ENCODE peak calls at places on chromosomes 12 and 14, in seven cellular contexts. X, S, P, B, D, G and J are unnamed samples.

GRCh38 chr14:100297320-100298300 is 8.6 kb downstream of the SLC25A29 start:
- DNase-seq in X (peak), S (no peak), P (peak), B (peak), D (no peak), G (peak), J (peak)

GRCh38 chr14:100711493-100711892 is 15.2 kb upstream of the DLK1 start:
- DNase-seq in X (no peak), S (no peak), P (no peak), B (no peak), D (no peak), G (no peak), J (no peak)

GRCh38 chr12:120999191-121000120 is 16.8 kb downstream of the C12orf43 start:
- DNase-seq in X (peak), S (no peak), P (peak), B (peak), D (no peak), G (no peak), J (no peak)

GRCh38 chr12:120316798-120317257 is 10.8 kb downstream of the PLA2G1B start:
- DNase-seq in X (no peak), S (no peak), P (peak), B (no peak), D (no peak), G (no peak), J (no peak)

GRCh38 chr12:95836185-95836609 is 22.6 kb upstream of the SNRPF start:
- DNase-seq in X (peak), S (no peak), P (no peak), B (peak), D (no peak), G (no peak), J (no peak)

GRCh38 chr12:70692681-70693288 is 55.6 kb upstream of the PTPRB start:
- DNase-seq in X (peak), S (peak), P (peak), B (peak), D (no peak), G (no peak), J (peak)

GRCh38 chr14:76953196-76953945 is 75.1 kb downstream of the IRF2BPL start:
- DNase-seq in X (peak), S (peak), P (peak), B (peak), D (no peak), G (peak), J (no peak)

GRCh38 chr12:22709292-22709691 is 84.3 kb downstream of the ETNK1 start:
- DNase-seq in X (peak), S (peak), P (peak), B (peak), D (no peak), G (no peak), J (no peak)

GRCh38 chr12:78641837-78642423 is 222.6 kb upstream of the SYT1 start:
- DNase-seq in X (peak), S (no peak), P (no peak), B (peak), D (no peak), G (no peak), J (no peak)

GRCh38 chr14:69034612-69035262 is 55.6 kb upstream of the ACTN1 start:
- DNase-seq in X (peak), S (no peak), P (peak), B (peak), D (no peak), G (no peak), J (no peak)

GRCh38 chr12:45575417-45575816 is 154.1 kb upstream of the ARID2 start:
- DNase-seq in X (no peak), S (no peak), P (no peak), B (no peak), D (no peak), G (no peak), J (no peak)

GRCh38 chr12:77382096-77382742 is 316.9 kb upstream of the E2F7 start:
- DNase-seq in X (peak), S (no peak), P (no peak), B (peak), D (no peak), G (no peak), J (no peak)

GRCh38 chr14:68016243-68016914 is 196.8 kb downstream of the RAD51B start:
- DNase-seq in X (peak), S (no peak), P (no peak), B (peak), D (peak), G (no peak), J (no peak)

GRCh38 chr14:68020999-68021663 is 201.6 kb downstream of the RAD51B start:
- DNase-seq in X (no peak), S (no peak), P (no peak), B (no peak), D (no peak), G (no peak), J (no peak)

GRCh38 chr14:68020493-68020892 is 200.9 kb downstream of the RAD51B start:
- DNase-seq in X (no peak), S (no peak), P (no peak), B (no peak), D (no peak), G (no peak), J (no peak)

GRCh38 chr14:68015356-68016242 is 196.0 kb downstream of the RAD51B start:
- DNase-seq in X (no peak), S (no peak), P (no peak), B (no peak), D (no peak), G (no peak), J (no peak)

GRCh38 chr14:68018598-68018997 is 199.0 kb downstream of the RAD51B start:
- DNase-seq in X (no peak), S (no peak), P (no peak), B (no peak), D (no peak), G (no peak), J (no peak)
- H3K4me3 ChIP-seq in X (no peak), S (no peak), P (no peak), B (no peak), D (no peak), G (no peak), J (no peak)

GRCh38 chr12:122526683-122527477 is at the start of the genes KNTC1 and RSRC2:
- DNase-seq in X (peak), S (peak), P (peak), B (peak), D (peak), G (peak), J (peak)

GRCh38 chr12:122527478-122527944 is 462 bp downstream of the KNTC1 start:
- DNase-seq in X (no peak), S (peak), P (peak), B (peak), D (no peak), G (peak), J (no peak)

GRCh38 chr12:122523846-122524718 is 2.7 kb downstream of the RSRC2 start:
- DNase-seq in X (peak), S (no peak), P (no peak), B (peak), D (no peak), G (no peak), J (no peak)

GRCh38 chr12:122528992-122529391 is 1.9 kb downstream of the KNTC1 start:
- DNase-seq in X (no peak), S (no peak), P (no peak), B (no peak), D (no peak), G (no peak), J (no peak)

DNA sequence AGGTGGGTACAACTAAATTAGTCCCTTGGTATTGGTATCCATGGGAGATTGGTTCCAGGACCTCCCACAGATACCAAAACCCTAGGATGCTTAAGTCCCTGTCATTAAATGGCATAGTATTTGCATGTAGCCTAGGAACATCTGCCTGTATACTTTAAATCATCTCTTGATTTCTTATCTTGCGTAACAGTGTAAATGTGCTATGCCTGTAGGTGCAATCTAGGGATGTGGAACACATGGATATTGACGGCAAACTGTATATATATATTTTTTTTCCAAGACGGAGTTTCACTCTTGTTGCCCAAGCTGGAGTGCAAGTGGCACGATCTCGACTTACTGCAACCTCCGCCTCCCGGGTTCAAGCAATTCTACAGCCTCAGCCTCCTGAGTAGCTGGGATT is 1.5 kb downstream of the KNTC1 start:
- DNase-seq in X (no peak), S (no peak), P (no peak), B (no peak), D (no peak), G (no peak), J (no peak)
- H3K4me3 ChIP-seq in X (no peak), S (peak), P (no peak), B (peak), D (no peak), G (no peak), J (no peak)

DNA sequence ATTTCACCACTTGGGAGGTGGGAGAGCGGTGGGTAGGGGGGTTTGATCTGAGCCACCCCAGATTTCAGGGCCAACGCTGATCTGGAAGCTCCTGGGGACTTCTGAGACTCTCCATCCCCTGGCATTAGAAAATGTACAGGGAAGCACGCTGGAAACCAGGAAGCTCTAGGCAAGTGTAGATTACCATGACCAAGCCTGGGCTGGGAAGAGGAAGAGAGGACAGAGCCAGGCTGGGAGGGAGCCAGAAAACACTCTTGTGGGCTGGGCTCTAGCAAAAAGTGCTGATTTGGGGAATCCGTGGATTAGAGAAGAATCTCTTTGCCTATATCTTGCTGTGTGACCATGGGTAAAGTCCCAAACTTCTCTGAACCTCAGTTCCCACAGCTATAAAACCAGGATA is 236.7 kb downstream of the BCL11B start:
- DNase-seq in X (peak), S (no peak), P (peak), B (peak), D (no peak), G (peak), J (no peak)
- H3K4me3 ChIP-seq in X (no peak), S (no peak), P (no peak), B (peak), D (no peak), G (no peak), J (no peak)

DNA sequence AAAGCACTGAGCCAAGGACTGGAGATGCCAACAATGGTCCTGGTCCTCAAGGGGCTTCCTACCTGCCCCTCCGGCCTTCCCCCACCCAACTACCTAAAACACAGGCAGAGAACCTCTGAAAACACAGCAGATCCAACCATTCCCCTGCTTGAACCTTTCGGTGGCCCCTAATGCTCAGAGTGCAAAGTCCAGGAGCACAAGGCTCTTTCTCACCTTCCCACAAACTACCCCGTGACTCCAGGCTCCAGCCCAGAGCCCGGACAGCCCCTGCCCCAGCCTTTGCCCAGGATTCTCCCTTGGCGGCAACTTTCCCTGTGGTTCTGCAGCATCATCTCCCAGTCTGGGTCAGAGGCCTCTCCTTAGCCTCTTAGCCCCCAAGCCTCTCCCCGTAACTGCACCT is 1.6 kb upstream of the CD9 start:
- DNase-seq in X (no peak), S (no peak), P (no peak), B (no peak), D (no peak), G (no peak), J (no peak)
- H3K4me3 ChIP-seq in X (no peak), S (no peak), P (no peak), B (no peak), D (no peak), G (no peak), J (no peak)

GRCh38 chr14:106842687-106843086 is 1316.3 kb downstream of the TMEM121 start:
- DNase-seq in X (no peak), S (no peak), P (no peak), B (no peak), D (no peak), G (no peak), J (no peak)

GRCh38 chr14:106843951-106844483 is 1317.6 kb downstream of the TMEM121 start:
- DNase-seq in X (no peak), S (peak), P (no peak), B (no peak), D (no peak), G (peak), J (no peak)

GRCh38 chr14:106844608-106845285 is 1318.4 kb downstream of the TMEM121 start:
- DNase-seq in X (no peak), S (peak), P (peak), B (no peak), D (no peak), G (peak), J (no peak)

GRCh38 chr14:106841701-106842100 is 1315.3 kb downstream of the TMEM121 start:
- DNase-seq in X (no peak), S (no peak), P (no peak), B (peak), D (no peak), G (peak), J (no peak)

GRCh38 chr14:106843376-106843775 is 1317.0 kb downstream of the TMEM121 start:
- DNase-seq in X (no peak), S (peak), P (no peak), B (no peak), D (no peak), G (no peak), J (no peak)
- H3K4me3 ChIP-seq in X (no peak), S (peak), P (no peak), B (peak), D (no peak), G (no peak), J (no peak)

DNA sequence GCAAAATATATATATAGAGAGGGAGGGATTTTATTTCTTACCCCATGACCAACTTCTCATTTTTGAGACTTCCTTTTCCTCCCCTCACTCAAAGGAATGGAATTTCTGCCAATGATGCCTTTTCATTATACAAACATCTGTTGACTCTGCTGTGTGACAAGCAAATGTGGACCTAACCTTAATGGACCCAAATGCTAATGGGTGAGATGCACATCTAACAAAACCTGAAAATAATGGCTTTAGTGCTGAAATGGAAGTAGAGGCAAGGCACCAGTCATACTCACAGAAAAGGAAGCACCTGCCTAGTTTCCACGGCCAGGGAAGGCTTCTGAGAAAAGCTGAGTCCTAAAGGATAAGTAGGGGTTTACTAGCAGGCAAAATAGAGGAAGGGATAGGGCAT is 3.5 kb upstream of the GNG2 start:
- DNase-seq in X (no peak), S (no peak), P (no peak), B (no peak), D (no peak), G (no peak), J (no peak)
- H3K4me3 ChIP-seq in X (no peak), S (no peak), P (no peak), B (no peak), D (no peak), G (no peak), J (no peak)

DNA sequence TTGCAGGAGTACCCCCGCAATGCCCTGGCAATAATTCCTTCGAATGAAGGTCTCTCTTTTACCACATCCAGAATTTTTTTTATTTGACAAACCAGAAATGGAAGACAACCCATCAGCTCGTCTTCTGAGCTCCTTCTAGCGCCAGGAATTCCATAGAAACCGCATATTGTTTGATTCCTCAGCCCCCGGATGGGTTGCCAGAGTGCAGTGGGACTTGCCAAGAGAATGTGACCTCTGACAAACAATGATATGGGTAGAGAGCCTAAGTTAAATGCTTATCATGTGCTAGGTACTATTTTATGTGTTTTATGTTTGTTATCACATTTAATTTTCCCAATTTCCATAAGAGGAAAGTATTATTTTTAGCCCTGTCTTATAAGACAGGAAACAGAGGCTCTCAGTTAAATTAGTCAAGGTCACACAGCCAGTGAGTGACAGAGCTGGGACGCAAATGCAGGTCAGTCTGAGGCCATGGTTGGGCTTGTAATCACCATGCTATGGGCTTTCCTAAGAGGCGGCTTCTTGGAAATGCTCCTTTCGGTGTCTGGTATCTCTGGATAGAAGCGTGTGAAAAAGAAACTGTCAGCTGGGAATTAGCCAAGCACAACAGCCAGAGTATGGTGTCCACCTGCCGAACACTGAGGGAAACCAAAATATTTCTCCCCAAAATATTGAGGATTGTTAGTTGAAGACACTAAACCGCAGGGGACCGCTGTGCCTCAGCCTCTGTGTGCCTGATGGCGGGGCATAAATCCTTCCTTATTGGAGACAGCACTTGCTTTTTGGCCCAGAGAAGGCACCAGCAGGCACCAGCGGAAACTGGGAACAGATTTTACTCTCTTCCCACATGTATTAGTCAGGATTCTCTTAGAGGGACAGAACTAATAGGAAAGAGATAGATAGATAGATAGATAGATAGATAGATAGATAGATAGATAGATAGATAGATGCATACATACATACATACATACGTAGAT is 29.4 kb upstream of the ETFBKMT start:
- DNase-seq in X (peak), S (no peak), P (no peak), B (peak), D (peak), G (no peak), J (peak)
- H3K4me3 ChIP-seq in X (no peak), S (no peak), P (no peak), B (peak), D (peak), G (no peak), J (no peak)

DNA sequence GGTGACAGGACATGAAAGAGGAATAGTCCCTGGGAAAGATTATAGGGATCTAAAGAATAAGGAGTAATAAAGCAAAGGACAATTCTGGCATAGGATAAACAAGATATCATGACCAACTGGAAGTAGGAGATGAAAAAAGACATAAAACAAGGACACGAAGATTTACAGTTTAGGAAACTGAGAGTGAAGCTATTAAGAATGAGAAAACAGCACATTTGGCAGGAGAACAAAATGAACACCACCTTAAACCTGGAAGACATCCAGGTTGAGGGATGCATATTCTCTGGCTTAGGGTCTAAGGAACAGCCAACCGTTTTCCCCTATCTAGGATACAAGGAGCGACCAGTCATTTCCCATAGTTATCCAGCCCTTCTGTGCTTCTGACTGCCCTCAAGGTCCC is 1.9 kb downstream of the TRIP11 start:
- DNase-seq in X (peak), S (no peak), P (no peak), B (peak), D (no peak), G (no peak), J (no peak)
- H3K4me3 ChIP-seq in X (peak), S (peak), P (no peak), B (peak), D (peak), G (no peak), J (peak)